ENCODE peak calls at places on chromosome 12, in nine cellular contexts. One of them, this sample, is unnamed.

GRCh38 chr12:122669397-122670070 is 33.6 kb downstream of the HCAR2 start:
- DNase-seq in body of pancreas: peak
- DNase-seq in MM.1S: no peak
- DNase-seq in right lobe of liver: no peak
- DNase-seq in lower lobe of right lung: no peak
- DNase-seq in AG04450: no peak
- DNase-seq in activated CD8-positive, alpha-beta T cell treated with anti-CD3 and anti-CD28 coated beads for 36 hours: no peak
- DNase-seq in foreskin fibroblast: peak
- DNase-seq in progenitor cell of endocrine pancreas: no peak
- DNase-seq in this sample: no peak

GRCh38 chr12:69988601-69989194 is 163.7 kb downstream of the MYRFL start:
- DNase-seq in right lobe of liver: no peak
- DNase-seq in activated CD8-positive, alpha-beta T cell treated with anti-CD3 and anti-CD28 coated beads for 36 hours: no peak
- DNase-seq in lower lobe of right lung: no peak
- DNase-seq in progenitor cell of endocrine pancreas: no peak
- DNase-seq in AG04450: peak
- DNase-seq in foreskin fibroblast: no peak
- DNase-seq in body of pancreas: no peak
- DNase-seq in MM.1S: no peak
- DNase-seq in this sample: no peak

GRCh38 chr12:65449400-65449799 is 170.9 kb downstream of the MSRB3 start:
- DNase-seq in lower lobe of right lung: no peak
- DNase-seq in AG04450: no peak
- DNase-seq in right lobe of liver: no peak
- DNase-seq in body of pancreas: no peak
- DNase-seq in foreskin fibroblast: no peak
- DNase-seq in progenitor cell of endocrine pancreas: no peak
- DNase-seq in MM.1S: no peak
- DNase-seq in activated CD8-positive, alpha-beta T cell treated with anti-CD3 and anti-CD28 coated beads for 36 hours: no peak
- DNase-seq in this sample: no peak

GRCh38 chr12:32780111-32780510 is 24.4 kb upstream of the YARS2 start:
- DNase-seq in lower lobe of right lung: no peak
- DNase-seq in body of pancreas: no peak
- DNase-seq in progenitor cell of endocrine pancreas: no peak
- DNase-seq in right lobe of liver: no peak
- DNase-seq in activated CD8-positive, alpha-beta T cell treated with anti-CD3 and anti-CD28 coated beads for 36 hours: no peak
- DNase-seq in AG04450: no peak
- DNase-seq in foreskin fibroblast: no peak
- DNase-seq in MM.1S: no peak
- DNase-seq in this sample: no peak

GRCh38 chr12:91332305-91332704 is 149.7 kb upstream of the DCN start:
- DNase-seq in lower lobe of right lung: no peak
- DNase-seq in MM.1S: no peak
- DNase-seq in activated CD8-positive, alpha-beta T cell treated with anti-CD3 and anti-CD28 coated beads for 36 hours: no peak
- DNase-seq in right lobe of liver: no peak
- DNase-seq in progenitor cell of endocrine pancreas: no peak
- DNase-seq in AG04450: no peak
- DNase-seq in foreskin fibroblast: no peak
- DNase-seq in body of pancreas: no peak
- DNase-seq in this sample: no peak

GRCh38 chr12:14618990-14619389 is 51.3 kb upstream of the PLBD1 start:
- DNase-seq in progenitor cell of endocrine pancreas: no peak
- DNase-seq in AG04450: no peak
- DNase-seq in body of pancreas: no peak
- DNase-seq in foreskin fibroblast: no peak
- DNase-seq in MM.1S: no peak
- DNase-seq in lower lobe of right lung: no peak
- DNase-seq in activated CD8-positive, alpha-beta T cell treated with anti-CD3 and anti-CD28 coated beads for 36 hours: no peak
- DNase-seq in right lobe of liver: no peak
- DNase-seq in this sample: no peak

GRCh38 chr12:110745632-110746284 is 3.1 kb upstream of the PPP1CC start:
- DNase-seq in progenitor cell of endocrine pancreas: no peak
- DNase-seq in lower lobe of right lung: no peak
- DNase-seq in AG04450: no peak
- DNase-seq in foreskin fibroblast: no peak
- DNase-seq in right lobe of liver: no peak
- DNase-seq in activated CD8-positive, alpha-beta T cell treated with anti-CD3 and anti-CD28 coated beads for 36 hours: no peak
- DNase-seq in MM.1S: no peak
- DNase-seq in body of pancreas: no peak
- DNase-seq in this sample: no peak

GRCh38 chr12:51171884-51172514 is 936 bp downstream of the TFCP2 start:
- DNase-seq in body of pancreas: peak
- DNase-seq in MM.1S: no peak
- DNase-seq in right lobe of liver: no peak
- DNase-seq in progenitor cell of endocrine pancreas: no peak
- DNase-seq in foreskin fibroblast: peak
- DNase-seq in activated CD8-positive, alpha-beta T cell treated with anti-CD3 and anti-CD28 coated beads for 36 hours: no peak
- DNase-seq in AG04450: no peak
- DNase-seq in lower lobe of right lung: no peak
- DNase-seq in this sample: peak

GRCh38 chr12:53743277-53744129 is 8.3 kb downstream of the CISTR start:
- DNase-seq in right lobe of liver: no peak
- DNase-seq in MM.1S: peak
- DNase-seq in body of pancreas: peak
- DNase-seq in activated CD8-positive, alpha-beta T cell treated with anti-CD3 and anti-CD28 coated beads for 36 hours: peak
- DNase-seq in lower lobe of right lung: no peak
- DNase-seq in foreskin fibroblast: peak
- DNase-seq in AG04450: no peak
- DNase-seq in progenitor cell of endocrine pancreas: peak
- DNase-seq in this sample: peak

GRCh38 chr12:39392154-39392925 is 50.6 kb downstream of the KIF21A start:
- DNase-seq in body of pancreas: no peak
- DNase-seq in right lobe of liver: no peak
- DNase-seq in foreskin fibroblast: no peak
- DNase-seq in activated CD8-positive, alpha-beta T cell treated with anti-CD3 and anti-CD28 coated beads for 36 hours: no peak
- DNase-seq in AG04450: no peak
- DNase-seq in MM.1S: no peak
- DNase-seq in progenitor cell of endocrine pancreas: no peak
- DNase-seq in lower lobe of right lung: no peak
- DNase-seq in this sample: no peak

GRCh38 chr12:62787606-62788005 is 147.3 kb downstream of the PPM1H start:
- DNase-seq in MM.1S: no peak
- DNase-seq in AG04450: no peak
- DNase-seq in foreskin fibroblast: no peak
- DNase-seq in body of pancreas: no peak
- DNase-seq in lower lobe of right lung: no peak
- DNase-seq in right lobe of liver: no peak
- DNase-seq in activated CD8-positive, alpha-beta T cell treated with anti-CD3 and anti-CD28 coated beads for 36 hours: no peak
- DNase-seq in progenitor cell of endocrine pancreas: no peak
- DNase-seq in this sample: no peak

GRCh38 chr12:49741882-49742620 is 694 bp downstream of the TMBIM6 start:
- DNase-seq in AG04450: peak
- DNase-seq in right lobe of liver: peak
- DNase-seq in foreskin fibroblast: peak
- DNase-seq in MM.1S: peak
- DNase-seq in body of pancreas: peak
- DNase-seq in lower lobe of right lung: peak
- DNase-seq in activated CD8-positive, alpha-beta T cell treated with anti-CD3 and anti-CD28 coated beads for 36 hours: peak
- DNase-seq in progenitor cell of endocrine pancreas: peak
- DNase-seq in this sample: peak

GRCh38 chr12:89370411-89370810 is 18.1 kb upstream of the DUSP6 start:
- DNase-seq in progenitor cell of endocrine pancreas: no peak
- DNase-seq in body of pancreas: no peak
- DNase-seq in right lobe of liver: no peak
- DNase-seq in activated CD8-positive, alpha-beta T cell treated with anti-CD3 and anti-CD28 coated beads for 36 hours: no peak
- DNase-seq in foreskin fibroblast: no peak
- DNase-seq in MM.1S: no peak
- DNase-seq in lower lobe of right lung: no peak
- DNase-seq in AG04450: no peak
- DNase-seq in this sample: no peak

GRCh38 chr12:111091036-111091435 is 170.7 kb upstream of the MYL2 start:
- DNase-seq in MM.1S: no peak
- DNase-seq in AG04450: no peak
- DNase-seq in lower lobe of right lung: no peak
- DNase-seq in right lobe of liver: no peak
- DNase-seq in activated CD8-positive, alpha-beta T cell treated with anti-CD3 and anti-CD28 coated beads for 36 hours: no peak
- DNase-seq in progenitor cell of endocrine pancreas: no peak
- DNase-seq in foreskin fibroblast: no peak
- DNase-seq in body of pancreas: no peak
- DNase-seq in this sample: no peak

GRCh38 chr12:100675432-100675831 is 101.9 kb downstream of the GAS2L3 start:
- DNase-seq in lower lobe of right lung: no peak
- DNase-seq in foreskin fibroblast: peak
- DNase-seq in body of pancreas: peak
- DNase-seq in activated CD8-positive, alpha-beta T cell treated with anti-CD3 and anti-CD28 coated beads for 36 hours: peak
- DNase-seq in MM.1S: no peak
- DNase-seq in AG04450: peak
- DNase-seq in right lobe of liver: no peak
- DNase-seq in progenitor cell of endocrine pancreas: no peak
- DNase-seq in this sample: no peak

DNA sequence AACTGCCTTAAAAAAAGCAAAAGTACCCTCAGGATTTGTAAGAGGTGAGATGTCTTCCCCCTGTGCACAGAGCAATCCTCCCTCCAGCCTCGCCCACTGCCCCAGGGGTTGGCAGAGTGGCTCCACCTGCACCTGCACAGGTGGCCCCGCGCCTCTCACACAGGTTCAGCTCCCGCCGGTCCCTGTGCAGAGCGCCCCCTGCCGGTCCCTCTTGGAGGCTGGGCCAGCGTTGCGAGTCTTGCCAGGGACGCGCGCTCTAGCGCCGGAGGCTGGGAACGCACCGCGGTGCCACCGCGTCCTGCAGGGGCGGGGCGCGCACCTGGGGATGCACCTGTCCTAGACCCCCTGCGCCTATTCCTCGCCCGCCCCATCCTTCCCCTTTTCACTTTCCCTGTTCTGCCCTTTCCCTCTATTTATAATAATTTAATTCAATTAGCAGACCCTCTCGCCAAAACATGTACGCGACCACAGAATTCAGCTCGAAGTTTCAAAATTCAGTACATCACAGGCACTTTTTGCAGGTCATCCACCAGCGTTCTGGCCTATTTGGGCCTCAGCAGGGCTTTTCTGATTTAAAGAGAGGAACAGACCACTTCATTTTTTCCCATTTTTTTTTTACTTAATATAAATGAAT is 618.6 kb downstream of the AACS start:
- DNase-seq in MM.1S: no peak
- DNase-seq in right lobe of liver: peak
- DNase-seq in body of pancreas: peak
- DNase-seq in foreskin fibroblast: no peak
- DNase-seq in AG04450: no peak
- DNase-seq in activated CD8-positive, alpha-beta T cell treated with anti-CD3 and anti-CD28 coated beads for 36 hours: peak
- DNase-seq in lower lobe of right lung: peak
- DNase-seq in progenitor cell of endocrine pancreas: peak
- DNase-seq in this sample: peak
- TF ChIP-seq CTCF in MM.1S: no peak
- TF ChIP-seq CTCF in right lobe of liver: peak
- TF ChIP-seq CTCF in body of pancreas: peak
- TF ChIP-seq CTCF in foreskin fibroblast: no peak
- TF ChIP-seq CTCF in AG04450: no peak
- TF ChIP-seq CTCF in activated CD8-positive, alpha-beta T cell treated with anti-CD3 and anti-CD28 coated beads for 36 hours: peak
- TF ChIP-seq CTCF in lower lobe of right lung: peak
- TF ChIP-seq CTCF in progenitor cell of endocrine pancreas: peak
- TF ChIP-seq CTCF in this sample: peak

GRCh38 chr12:109719123-109720022 is 5.7 kb downstream of the FAM222A start:
- DNase-seq in progenitor cell of endocrine pancreas: no peak
- DNase-seq in activated CD8-positive, alpha-beta T cell treated with anti-CD3 and anti-CD28 coated beads for 36 hours: no peak
- DNase-seq in MM.1S: no peak
- DNase-seq in lower lobe of right lung: no peak
- DNase-seq in foreskin fibroblast: no peak
- DNase-seq in body of pancreas: no peak
- DNase-seq in AG04450: no peak
- DNase-seq in right lobe of liver: no peak
- DNase-seq in this sample: peak
- TF ChIP-seq CTCF in progenitor cell of endocrine pancreas: peak
- TF ChIP-seq CTCF in activated CD8-positive, alpha-beta T cell treated with anti-CD3 and anti-CD28 coated beads for 36 hours: no peak
- TF ChIP-seq CTCF in MM.1S: no peak
- TF ChIP-seq CTCF in lower lobe of right lung: no peak
- TF ChIP-seq CTCF in foreskin fibroblast: peak
- TF ChIP-seq CTCF in body of pancreas: no peak
- TF ChIP-seq CTCF in AG04450: peak
- TF ChIP-seq CTCF in right lobe of liver: no peak
- TF ChIP-seq CTCF in this sample: peak

DNA sequence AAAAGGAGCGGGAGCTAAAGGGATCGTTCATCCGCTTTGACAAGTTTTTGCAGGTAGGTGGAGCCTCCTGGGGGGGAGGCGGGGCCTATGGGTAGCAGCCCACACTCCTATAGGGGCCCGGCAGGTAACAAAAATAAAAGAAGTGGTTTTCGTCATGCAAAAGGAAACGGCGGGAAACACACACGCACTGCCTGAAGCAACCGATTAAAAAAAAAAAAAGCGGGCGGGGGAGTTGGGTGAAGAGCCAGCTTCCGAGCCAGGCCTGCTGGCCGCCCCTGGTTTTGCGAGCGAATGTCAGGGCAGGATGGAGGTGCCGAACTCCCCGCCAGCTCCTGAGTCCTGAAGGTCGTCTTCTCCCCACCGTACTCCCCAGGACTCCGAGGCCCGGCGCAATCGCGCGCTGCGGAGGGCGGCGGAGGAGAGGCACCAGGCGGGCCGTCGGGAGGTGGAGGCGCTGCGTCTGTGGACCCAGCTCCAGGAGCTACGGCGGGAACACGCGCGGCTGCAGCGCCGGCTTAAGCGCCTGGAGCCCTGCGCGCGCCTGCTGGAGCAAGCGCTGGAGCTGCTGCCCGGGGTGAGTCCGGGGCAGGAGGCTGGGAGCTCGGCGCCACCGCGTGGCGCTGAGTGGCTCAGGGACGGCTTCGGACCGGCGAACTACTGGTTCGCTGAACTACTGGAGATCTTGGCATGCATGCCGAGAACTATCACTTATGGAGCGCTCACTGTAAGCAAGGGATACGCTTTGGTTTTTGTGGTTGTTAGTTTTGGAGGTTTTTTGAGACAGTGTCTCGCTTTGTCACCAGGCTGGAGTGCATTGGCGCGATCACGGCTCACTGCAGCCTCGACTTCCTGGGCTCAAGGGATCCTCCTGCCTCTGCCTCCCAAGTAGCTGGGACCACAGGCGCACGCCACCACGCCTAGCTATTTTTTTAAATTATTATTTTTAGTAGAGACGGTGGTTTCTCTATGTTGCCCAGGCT is 3.6 kb downstream of the CFAP73 start:
- DNase-seq in right lobe of liver: peak
- DNase-seq in activated CD8-positive, alpha-beta T cell treated with anti-CD3 and anti-CD28 coated beads for 36 hours: peak
- DNase-seq in body of pancreas: peak
- DNase-seq in foreskin fibroblast: peak
- DNase-seq in progenitor cell of endocrine pancreas: peak
- DNase-seq in MM.1S: peak
- DNase-seq in lower lobe of right lung: peak
- DNase-seq in AG04450: no peak
- DNase-seq in this sample: peak
- TF ChIP-seq CTCF in right lobe of liver: peak
- TF ChIP-seq CTCF in activated CD8-positive, alpha-beta T cell treated with anti-CD3 and anti-CD28 coated beads for 36 hours: peak
- TF ChIP-seq CTCF in body of pancreas: peak
- TF ChIP-seq CTCF in foreskin fibroblast: peak
- TF ChIP-seq CTCF in progenitor cell of endocrine pancreas: peak
- TF ChIP-seq CTCF in MM.1S: peak
- TF ChIP-seq CTCF in lower lobe of right lung: peak
- TF ChIP-seq CTCF in AG04450: peak
- TF ChIP-seq CTCF in this sample: no peak

DNA sequence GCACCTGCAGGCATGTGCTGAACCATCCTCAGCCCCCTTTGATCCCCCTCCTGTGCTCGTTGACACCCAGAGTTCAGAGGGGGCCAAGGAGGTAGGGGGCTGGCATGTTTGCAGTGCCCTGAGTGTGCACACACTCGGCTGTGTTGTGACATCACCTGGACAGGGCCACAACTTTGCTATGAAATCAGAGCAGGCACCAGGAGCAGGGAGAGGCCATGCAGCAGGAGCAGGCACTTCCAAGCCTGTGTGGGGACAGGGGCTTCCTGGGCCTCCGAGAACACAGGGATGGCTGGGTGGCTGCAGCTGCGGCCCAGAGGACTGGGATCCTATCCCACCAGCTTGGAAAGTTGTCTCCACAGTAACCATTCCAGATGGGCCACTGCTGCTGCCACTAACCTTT is 84.8 kb downstream of the ACSS3 start:
- DNase-seq in MM.1S: no peak
- DNase-seq in lower lobe of right lung: no peak
- DNase-seq in activated CD8-positive, alpha-beta T cell treated with anti-CD3 and anti-CD28 coated beads for 36 hours: no peak
- DNase-seq in body of pancreas: no peak
- DNase-seq in progenitor cell of endocrine pancreas: no peak
- DNase-seq in AG04450: no peak
- DNase-seq in right lobe of liver: no peak
- DNase-seq in foreskin fibroblast: no peak
- DNase-seq in this sample: peak
- TF ChIP-seq CTCF in MM.1S: no peak
- TF ChIP-seq CTCF in lower lobe of right lung: no peak
- TF ChIP-seq CTCF in activated CD8-positive, alpha-beta T cell treated with anti-CD3 and anti-CD28 coated beads for 36 hours: no peak
- TF ChIP-seq CTCF in body of pancreas: no peak
- TF ChIP-seq CTCF in progenitor cell of endocrine pancreas: no peak
- TF ChIP-seq CTCF in AG04450: no peak
- TF ChIP-seq CTCF in right lobe of liver: no peak
- TF ChIP-seq CTCF in foreskin fibroblast: no peak
- TF ChIP-seq CTCF in this sample: no peak

This sample was measured in glutamatergic neuron.